ENCODE peak calls at places on chromosomes 2 and 18, in seven cellular contexts. O is stomach, U is HepG2, K is tibial nerve, C is thyroid gland, X is heart left ventricle, N is HCT116. L is an unnamed sample.

GRCh38 chr2:37878536-37878935 is 46.6 kb upstream of the RMDN2 start:
- DNase-seq in O (no peak), U (no peak), K (no peak), C (no peak), X (no peak), N (no peak), L (no peak)

GRCh38 chr2:10345126-10345525 is 42.4 kb downstream of the HPCAL1 start:
- DNase-seq in O (no peak), U (no peak), K (no peak), C (no peak), X (no peak), N (no peak), L (no peak)

GRCh38 chr18:59268722-59269562 is 4.3 kb downstream of the RAX start:
- DNase-seq in O (no peak), U (peak; percentile 13), K (no peak), C (peak; percentile 28), X (no peak), N (no peak), L (peak; percentile 61)

GRCh38 chr18:59273936-59274928 is 978 bp upstream of the RAX start:
- DNase-seq in O (no peak), U (no peak), K (no peak), C (no peak), X (no peak), N (no peak), L (no peak)

GRCh38 chr18:62723666-62724281 is 8.4 kb downstream of the PHLPP1 start:
- DNase-seq in O (no peak), U (peak; percentile 62), K (no peak), C (peak; percentile 36), X (no peak), N (no peak), L (no peak)

GRCh38 chr2:120520929-120521912 is 175.3 kb downstream of the INHBB start:
- DNase-seq in O (peak; percentile 67), U (peak; percentile 60), K (peak; percentile 42), C (peak; percentile 66), X (no peak), N (peak; percentile 47), L (no peak)

GRCh38 chr2:204479557-204479956 is 65.7 kb upstream of the PARD3B start:
- DNase-seq in O (no peak), U (no peak), K (no peak), C (no peak), X (no peak), N (no peak), L (no peak)

GRCh38 chr2:200077838-200078237 is 122.5 kb downstream of the MAIP1 start:
- DNase-seq in O (no peak), U (no peak), K (no peak), C (no peak), X (no peak), N (no peak), L (no peak)

GRCh38 chr18:26901020-26901419 is 35.5 kb upstream of the AQP4 start:
- DNase-seq in O (no peak), U (no peak), K (no peak), C (no peak), X (no peak), N (no peak), L (no peak)

GRCh38 chr2:235864311-235864710 is 303.9 kb downstream of the GBX2 start:
- DNase-seq in O (no peak), U (no peak), K (no peak), C (no peak), X (no peak), N (no peak), L (no peak)

GRCh38 chr2:240371461-240372000 is 63.9 kb upstream of the GPC1 start:
- DNase-seq in O (no peak), U (no peak), K (no peak), C (no peak), X (no peak), N (no peak), L (no peak)

GRCh38 chr2:240372051-240372450 is 63.4 kb upstream of the GPC1 start:
- DNase-seq in O (no peak), U (no peak), K (no peak), C (no peak), X (no peak), N (no peak), L (no peak)

GRCh38 chr2:240367721-240368120 is 67.7 kb upstream of the GPC1 start:
- DNase-seq in O (no peak), U (no peak), K (no peak), C (no peak), X (no peak), N (no peak), L (no peak)

GRCh38 chr2:240368746-240369724 is 66.4 kb upstream of the GPC1 start:
- DNase-seq in O (no peak), U (no peak), K (no peak), C (peak; percentile 79), X (peak; percentile 65), N (no peak), L (no peak)

DNA sequence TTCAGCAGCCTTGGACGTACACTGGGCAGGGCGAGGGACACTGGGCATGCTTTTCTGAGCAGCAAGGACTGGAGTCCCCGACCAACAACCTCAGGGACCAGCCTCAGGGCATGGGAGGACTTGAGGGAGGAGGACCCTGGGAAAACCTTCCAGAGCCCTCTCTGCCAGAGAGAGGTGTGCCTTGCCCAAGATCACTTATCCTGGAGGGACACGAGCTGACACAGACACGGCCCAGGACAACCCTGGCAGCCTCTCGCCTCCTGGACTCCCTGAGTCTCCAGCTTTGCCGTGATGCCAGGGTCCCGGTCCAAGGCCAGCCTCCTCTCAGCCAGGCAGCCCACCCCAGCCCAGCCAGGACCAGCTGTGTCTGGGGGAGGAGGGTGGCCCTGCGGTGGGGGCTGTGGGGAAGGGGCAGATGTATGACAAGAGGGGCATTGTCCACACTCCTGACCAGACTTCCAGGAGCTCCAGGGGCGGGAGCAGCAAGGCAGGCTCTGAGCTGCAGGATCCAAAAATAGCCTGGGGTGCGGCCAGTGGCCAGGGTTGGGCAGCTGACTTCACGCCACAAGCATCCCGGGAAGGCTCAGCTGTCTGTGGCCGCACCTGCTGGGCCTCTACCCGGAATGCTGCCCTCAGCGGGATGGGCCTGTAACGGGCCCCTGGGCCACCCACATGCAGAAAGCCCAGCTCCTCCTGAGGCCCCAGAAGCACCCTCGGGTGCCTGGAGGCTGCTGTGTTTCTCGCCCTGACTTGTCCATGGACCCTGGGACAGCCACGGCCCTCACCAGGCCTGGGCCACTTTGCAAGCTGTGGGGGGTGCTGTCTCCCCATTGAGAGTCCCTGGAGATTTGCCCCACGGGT is 65.5 kb upstream of the GPC1 start:
- DNase-seq in O (peak; percentile 39), U (peak; percentile 35), K (peak; percentile 56), C (peak; percentile 35), X (peak; percentile 86), N (peak; percentile 64), L (no peak)
- TF ChIP-seq POLR2A in O (no peak), U (no peak), K (no peak), C (no peak), X (no peak), N (no peak), L (no peak)

DNA sequence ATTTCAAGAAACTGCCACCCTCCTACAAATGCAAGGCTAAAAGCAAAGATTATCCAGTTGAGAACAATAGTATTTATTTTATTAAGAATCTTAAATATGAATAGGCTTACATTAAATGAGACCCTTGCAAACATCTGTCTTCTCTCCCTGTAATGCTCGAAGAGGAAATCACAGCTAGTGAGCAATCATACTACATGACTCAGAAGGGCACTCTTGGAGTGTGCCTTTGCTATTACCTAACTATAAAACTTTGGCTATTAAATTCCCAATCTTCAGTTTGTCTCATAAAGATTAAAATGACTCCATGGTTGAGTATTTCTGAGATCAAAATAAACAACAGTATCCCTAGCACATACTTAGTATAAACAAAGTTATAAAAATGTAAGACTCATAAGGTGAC is 296.8 kb downstream of the KCNJ3 start:
- DNase-seq in O (no peak), U (no peak), K (no peak), C (no peak), X (no peak), N (no peak), L (no peak)
- TF ChIP-seq POLR2A in O (no peak), U (no peak), K (no peak), C (no peak), X (no peak), N (no peak), L (no peak)

GRCh38 chr2:86143307-86143706 is 37.3 kb downstream of the PTCD3 start:
- DNase-seq in O (no peak), U (no peak), K (no peak), C (no peak), X (no peak), N (no peak), L (no peak)

GRCh38 chr2:86139981-86140380 is 33.9 kb downstream of the PTCD3 start:
- DNase-seq in O (no peak), U (no peak), K (no peak), C (no peak), X (no peak), N (no peak), L (no peak)

GRCh38 chr2:86140969-86141392 is 34.9 kb downstream of the PTCD3 start:
- DNase-seq in O (no peak), U (peak; percentile 64), K (no peak), C (no peak), X (no peak), N (no peak), L (no peak)

GRCh38 chr2:86143926-86144685 is 38.1 kb downstream of the PTCD3 start:
- DNase-seq in O (no peak), U (no peak), K (no peak), C (no peak), X (no peak), N (no peak), L (no peak)

GRCh38 chr2:86142737-86143257 is 36.8 kb downstream of the PTCD3 start:
- DNase-seq in O (no peak), U (no peak), K (no peak), C (no peak), X (no peak), N (no peak), L (no peak)
- TF ChIP-seq POLR2A in O (no peak), U (no peak), K (no peak), C (no peak), X (no peak), N (no peak), L (no peak)

GRCh38 chr2:241608881-241609280 is 28.1 kb downstream of the THAP4 start:
- DNase-seq in O (no peak), U (no peak), K (no peak), C (no peak), X (no peak), N (no peak), L (no peak)

GRCh38 chr2:241612156-241613017 is 24.6 kb downstream of the THAP4 start:
- DNase-seq in O (no peak), U (no peak), K (no peak), C (no peak), X (no peak), N (no peak), L (no peak)

GRCh38 chr2:241611062-241611461 is 25.9 kb downstream of the THAP4 start:
- DNase-seq in O (no peak), U (no peak), K (no peak), C (no peak), X (no peak), N (no peak), L (no peak)

GRCh38 chr2:241607162-241607885 is 29.6 kb downstream of the THAP4 start:
- DNase-seq in O (no peak), U (no peak), K (no peak), C (no peak), X (no peak), N (no peak), L (no peak)

GRCh38 chr2:241609859-241610793 is 26.8 kb downstream of the THAP4 start:
- DNase-seq in O (peak; percentile 90), U (peak; percentile 93), K (peak; percentile 45), C (peak; percentile 91), X (peak; percentile 84), N (no peak), L (peak; percentile 93)
- TF ChIP-seq POLR2A in O (no peak), U (peak; percentile 95), K (no peak), C (no peak), X (no peak), N (no peak), L (peak; percentile 29)